ENCODE peak calls at places on chromosomes 3 and 15, in five cellular contexts. H is transverse colon, R is breast epithelium, B is HCT116, Q is sigmoid colon. X is an unnamed sample.

GRCh38 chr3:153055779-153056178 is 106.2 kb upstream of the RAP2B start:
- DNase-seq in H (no peak), R (no peak), B (no peak), Q (no peak), X (peak; percentile 26)

GRCh38 chr15:60667925-60668324 is 189.0 kb upstream of the ICE2 start:
- DNase-seq in H (no peak), R (no peak), B (no peak), Q (no peak), X (no peak)

GRCh38 chr3:43013256-43013655 is 34.1 kb downstream of the GASK1A start:
- DNase-seq in H (no peak), R (no peak), B (no peak), Q (no peak), X (no peak)

GRCh38 chr3:102510663-102511062 is 75.8 kb downstream of the ZPLD1 start:
- DNase-seq in H (no peak), R (no peak), B (no peak), Q (no peak), X (no peak)

GRCh38 chr3:25468866-25469319 is 40.8 kb downstream of the RARB start:
- DNase-seq in H (peak; percentile 14), R (peak; percentile 56), B (no peak), Q (peak; percentile 89), X (no peak)

GRCh38 chr3:192929146-192929545 is 11.5 kb upstream of the MB21D2 start:
- DNase-seq in H (no peak), R (no peak), B (no peak), Q (no peak), X (no peak)

GRCh38 chr15:60690350-60690961 is 211.5 kb upstream of the ICE2 start:
- DNase-seq in H (no peak), R (no peak), B (no peak), Q (no peak), X (no peak)

GRCh38 chr15:98826658-98827057 is 178.3 kb downstream of the IGF1R start:
- DNase-seq in H (no peak), R (no peak), B (no peak), Q (no peak), X (no peak)

GRCh38 chr3:193780810-193781472 is 187.9 kb downstream of the OPA1 start:
- DNase-seq in H (peak; percentile 74), R (peak; percentile 71), B (no peak), Q (peak; percentile 88), X (no peak)

GRCh38 chr3:134486577-134487041 is 752 bp downstream of the CEP63 start:
- DNase-seq in H (no peak), R (no peak), B (no peak), Q (no peak), X (no peak)

GRCh38 chr15:29674661-29675533 is 147.4 kb downstream of the TJP1 start:
- DNase-seq in H (peak; percentile 83), R (no peak), B (no peak), Q (no peak), X (no peak)

GRCh38 chr3:136409549-136409948 is 159.4 kb downstream of the PCCB start:
- DNase-seq in H (no peak), R (no peak), B (no peak), Q (no peak), X (no peak)

GRCh38 chr15:92599394-92599970 is 56.1 kb downstream of the FAM174B start:
- DNase-seq in H (no peak), R (no peak), B (no peak), Q (no peak), X (no peak)

GRCh38 chr3:100330651-100331050 is 3.9 kb upstream of the NIT2 start:
- DNase-seq in H (no peak), R (no peak), B (no peak), Q (no peak), X (no peak)

GRCh38 chr15:89187301-89187700 is 34.1 kb downstream of the RLBP1 start:
- DNase-seq in H (no peak), R (no peak), B (no peak), Q (no peak), X (no peak)

GRCh38 chr3:172074578-172074977 is 35.2 kb downstream of the FNDC3B start:
- DNase-seq in H (no peak), R (no peak), B (no peak), Q (peak; percentile 78), X (no peak)

GRCh38 chr15:56468271-56468912 is 3.5 kb upstream of the MNS1 start:
- DNase-seq in H (no peak), R (no peak), B (no peak), Q (no peak), X (no peak)

GRCh38 chr15:33716025-33716424 is 252.3 kb upstream of the CHRM5 start:
- DNase-seq in H (no peak), R (no peak), B (no peak), Q (no peak), X (no peak)

GRCh38 chr15:52924641-52925040 is 134.5 kb upstream of the ONECUT1 start:
- DNase-seq in H (no peak), R (no peak), B (no peak), Q (no peak), X (no peak)

GRCh38 chr3:51676102-51676640 is 5.1 kb downstream of the TEX264 start:
- DNase-seq in H (no peak), R (no peak), B (no peak), Q (no peak), X (no peak)

GRCh38 chr15:63347074-63347859 is 34.4 kb downstream of the CA12 start:
- DNase-seq in H (no peak), R (no peak), B (no peak), Q (no peak), X (no peak)

GRCh38 chr3:32780071-32780734 is 37.6 kb upstream of the TRIM71 start:
- DNase-seq in H (no peak), R (no peak), B (no peak), Q (peak; percentile 13), X (no peak)

GRCh38 chr3:84008623-84009022 is 950.2 kb upstream of the CADM2 start:
- DNase-seq in H (no peak), R (no peak), B (no peak), Q (no peak), X (no peak)

GRCh38 chr3:140375002-140375401 is 302.9 kb upstream of the TRIM42 start:
- DNase-seq in H (no peak), R (no peak), B (no peak), Q (no peak), X (peak; percentile 70)

GRCh38 chr3:133376805-133377204 is 23.1 kb upstream of the BFSP2 start:
- DNase-seq in H (no peak), R (no peak), B (no peak), Q (no peak), X (no peak)

GRCh38 chr15:69881760-69882159 is 216.0 kb downstream of the TLE3 start:
- DNase-seq in H (no peak), R (no peak), B (no peak), Q (no peak), X (no peak)

DNA sequence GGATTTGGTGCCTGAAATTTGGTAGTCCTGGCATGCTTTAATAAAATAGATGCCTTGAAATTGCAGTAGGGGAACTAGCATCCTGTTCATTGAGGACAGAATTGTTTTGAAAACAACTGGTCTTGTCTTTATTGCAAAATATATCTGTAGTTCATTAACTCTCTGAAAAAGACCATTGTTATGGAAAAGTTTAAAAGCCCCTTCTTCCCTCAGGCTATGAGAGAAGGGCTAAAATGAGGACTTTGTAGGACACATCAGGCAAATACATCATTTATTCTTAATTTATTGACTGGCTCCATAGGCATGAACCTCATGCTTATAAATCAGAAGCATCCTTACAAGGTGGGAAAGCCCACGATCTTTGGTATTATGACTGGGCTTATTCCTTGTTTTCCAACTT is 221.0 kb upstream of the CBLB start:
- DNase-seq in H (no peak), R (no peak), B (no peak), Q (no peak), X (no peak)
- TF ChIP-seq POLR2AphosphoS5 in H (no peak), R (no peak), B (no peak), Q (no peak), X (no peak)

GRCh38 chr3:16905704-16906103 is 20.9 kb downstream of the PLCL2 start:
- DNase-seq in H (no peak), R (no peak), B (no peak), Q (no peak), X (no peak)
- TF ChIP-seq POLR2A in H (no peak), R (no peak), B (no peak), Q (no peak), X (no peak)

GRCh38 chr15:101501703-101502373 is 12.3 kb upstream of the PCSK6 start:
- DNase-seq in H (no peak), R (no peak), B (peak; percentile 22), Q (no peak), X (peak; percentile 86)

GRCh38 chr15:101498076-101498730 is 8.7 kb upstream of the PCSK6 start:
- DNase-seq in H (no peak), R (no peak), B (no peak), Q (no peak), X (peak; percentile 34)

GRCh38 chr15:101498731-101499480 is 9.4 kb upstream of the PCSK6 start:
- DNase-seq in H (no peak), R (no peak), B (no peak), Q (no peak), X (peak; percentile 90)

GRCh38 chr15:101500865-101501551 is 11.5 kb upstream of the PCSK6 start:
- DNase-seq in H (no peak), R (no peak), B (no peak), Q (no peak), X (peak; percentile 89)

DNA sequence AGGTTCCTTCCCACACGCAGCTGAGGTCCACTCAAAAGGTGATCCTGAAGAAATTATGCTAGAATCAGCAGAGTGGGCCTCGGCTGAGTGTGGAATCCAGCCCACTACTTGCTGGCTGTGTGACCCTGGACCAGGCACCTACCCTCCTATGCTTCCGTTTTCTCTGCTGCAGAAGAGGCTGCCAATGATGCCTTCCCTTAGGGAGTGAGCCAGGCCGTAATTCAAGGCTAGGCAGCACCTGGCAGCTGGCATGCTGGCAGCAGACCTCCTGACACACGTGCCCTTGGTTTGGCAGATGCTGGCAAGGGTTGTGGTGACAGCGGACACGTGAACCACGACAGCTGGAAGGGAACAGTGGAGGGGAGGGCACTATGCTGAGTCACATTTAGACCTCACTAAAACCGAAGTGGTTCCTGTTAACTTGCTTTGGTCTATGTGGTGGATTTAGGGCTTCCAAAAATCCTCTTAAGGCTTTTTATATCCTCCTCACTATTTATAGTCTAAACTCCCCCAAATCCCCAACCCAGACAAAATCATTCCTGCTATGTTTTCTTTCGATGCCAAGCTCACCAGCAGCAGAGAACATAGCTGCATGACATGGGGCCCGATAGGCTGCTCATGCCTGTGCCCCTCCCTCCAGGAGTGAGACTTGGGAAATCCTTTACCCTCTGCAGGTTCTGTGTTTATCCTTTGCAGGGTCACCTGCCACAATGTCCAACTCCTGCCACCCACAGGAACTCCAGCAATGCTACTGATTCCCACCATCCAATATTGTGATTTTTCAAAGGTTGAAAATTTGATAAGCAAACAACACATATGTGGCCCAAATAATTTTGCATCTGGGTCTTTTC is 10.6 kb upstream of the PCSK6 start:
- DNase-seq in H (peak; percentile 68), R (no peak), B (no peak), Q (peak; percentile 86), X (peak; percentile 89)
- H3K4me3 ChIP-seq in H (no peak overlapping the region), R (no peak overlapping the region), B (no peak overlapping the region), Q (no peak overlapping the region), X (no peak overlapping the region)

GRCh38 chr3:128376516-128376915 is 90.2 kb downstream of the DNAJB8 start:
- DNase-seq in H (no peak), R (no peak), B (no peak), Q (no peak), X (no peak)

GRCh38 chr3:128380295-128380694 is 86.4 kb downstream of the DNAJB8 start:
- DNase-seq in H (no peak), R (no peak), B (no peak), Q (no peak), X (no peak)

GRCh38 chr3:128379768-128380167 is 86.9 kb downstream of the DNAJB8 start:
- DNase-seq in H (no peak), R (no peak), B (no peak), Q (no peak), X (no peak)

GRCh38 chr3:128380719-128381118 is 86.0 kb downstream of the DNAJB8 start:
- DNase-seq in H (no peak), R (no peak), B (no peak), Q (no peak), X (no peak)

GRCh38 chr3:128378631-128379347 is 87.9 kb downstream of the DNAJB8 start:
- DNase-seq in H (no peak), R (no peak), B (no peak), Q (peak; percentile 77), X (no peak)
- TF ChIP-seq POLR2AphosphoS5 in H (no peak), R (no peak), B (no peak), Q (no peak), X (no peak)

X was measured in esophagus muscularis mucosa.